ENCODE peak calls at places on chromosomes 5 and 9, in four cellular contexts. T is NCI-H460, Q is right lobe of liver, N is GM23248. Z is an unnamed sample.

GRCh38 chr9:12604154-12604825 is 88.9 kb upstream of the TYRP1 start:
- DNase-seq in T (peak), Q (no peak), N (peak), Z (peak)

GRCh38 chr5:146722361-146722779 is 156.2 kb downstream of the PPP2R2B start:
- DNase-seq in T (no peak), Q (no peak), N (peak), Z (no peak)

GRCh38 chr5:78995521-78995920 is 10.4 kb upstream of the ARSB start:
- DNase-seq in T (no peak), Q (no peak), N (no peak), Z (no peak)

GRCh38 chr5:88819332-88819999 is 63.5 kb downstream of the MEF2C start:
- DNase-seq in T (no peak), Q (no peak), N (no peak), Z (peak)

GRCh38 chr5:33769968-33770367 is 121.8 kb downstream of the ADAMTS12 start:
- DNase-seq in T (no peak), Q (no peak), N (no peak), Z (no peak)

GRCh38 chr5:147869112-147869511 is 9.4 kb upstream of the SCGB3A2 start:
- DNase-seq in T (no peak), Q (no peak), N (no peak), Z (no peak)

GRCh38 chr5:100691545-100691944 is 156.4 kb downstream of the FAM174A start:
- DNase-seq in T (peak), Q (no peak), N (peak), Z (peak)

GRCh38 chr5:53170748-53171349 is 61.3 kb upstream of the MOCS2 start:
- DNase-seq in T (peak), Q (no peak), N (peak), Z (peak)

GRCh38 chr9:113504725-113505590 is 41.4 kb downstream of the RGS3 start:
- DNase-seq in T (no peak), Q (peak), N (no peak), Z (peak)

GRCh38 chr5:170525450-170526211 is 21.8 kb downstream of the KCNIP1 start:
- DNase-seq in T (no peak), Q (peak), N (no peak), Z (no peak)

GRCh38 chr5:39022151-39022550 is 52.0 kb downstream of the RICTOR start:
- DNase-seq in T (no peak), Q (no peak), N (no peak), Z (no peak)

GRCh38 chr9:121359358-121360294 is 10.4 kb downstream of the STOM start:
- DNase-seq in T (no peak), Q (no peak), N (peak), Z (no peak)

Z was measured in ELR.